ENCODE peak calls at places on chromosomes 3 and 15, in five cellular contexts. T is NCI-H187 treated with DMSO at 0.1 percent for 48 hours, F is thyroid gland, A is fibroblast of pulmonary artery, K is spleen. M is an unnamed sample.

GRCh38 chr3:120145498-120146285 is 51.4 kb upstream of the GSK3B start:
- DNase-seq in T (no peak), F (no peak), A (peak), K (no peak), M (peak)

GRCh38 chr3:16067837-16068471 is 106.5 kb upstream of the GALNT15 start:
- DNase-seq in T (no peak), F (no peak), A (no peak), K (no peak), M (no peak)

GRCh38 chr15:58440181-58440910 is 8.6 kb downstream of the LIPC start:
- DNase-seq in T (no peak), F (peak), A (no peak), K (no peak), M (no peak)

GRCh38 chr3:142117052-142117451 is 32.3 kb downstream of the TFDP2 start:
- DNase-seq in T (peak), F (no peak), A (peak), K (no peak), M (no peak)

GRCh38 chr3:126720596-126720995 is 16.6 kb downstream of the CHCHD6 start:
- DNase-seq in T (no peak), F (peak), A (no peak), K (no peak), M (no peak)

GRCh38 chr3:30043156-30043555 is 563.2 kb upstream of the TGFBR2 start:
- DNase-seq in T (no peak), F (no peak), A (no peak), K (no peak), M (no peak)

GRCh38 chr3:6747017-6747416 is 113.9 kb upstream of the GRM7 start:
- DNase-seq in T (no peak), F (no peak), A (no peak), K (no peak), M (no peak)

GRCh38 chr15:90351479-90352108 is 490 bp upstream of the ZNF774 start:
- DNase-seq in T (no peak), F (no peak), A (no peak), K (peak), M (no peak)

M was measured in HS-5.